ENCODE peak calls at places on chromosome 19, in six cellular contexts. One of them, this sample, is unnamed.

GRCh38 chr19:10288662-10289166 is 1.0 kb upstream of the ICAM5 start:
- DNase-seq in astrocyte of the spinal cord: no peak
- DNase-seq in mucosa of descending colon: peak; percentile 59
- DNase-seq in tibial nerve: no peak
- DNase-seq in A549: peak; percentile 85
- DNase-seq in body of pancreas: no peak
- DNase-seq in this sample: no peak

GRCh38 chr19:55643003-55643732 is at the start of gene ZNF581:
- DNase-seq in body of pancreas: peak; percentile 84
- DNase-seq in tibial nerve: no peak
- DNase-seq in astrocyte of the spinal cord: peak; percentile 67
- DNase-seq in mucosa of descending colon: peak; percentile 82
- DNase-seq in A549: peak; percentile 97
- DNase-seq in this sample: peak; percentile 43

GRCh38 chr19:17847538-17848366 is at the start of gene JAK3:
- DNase-seq in A549: no peak
- DNase-seq in tibial nerve: no peak
- DNase-seq in astrocyte of the spinal cord: peak; percentile 56
- DNase-seq in mucosa of descending colon: peak; percentile 61
- DNase-seq in body of pancreas: peak; percentile 29
- DNase-seq in this sample: no peak

GRCh38 chr19:20912973-20913372 is 10.1 kb upstream of the ZNF85 start:
- DNase-seq in A549: no peak
- DNase-seq in tibial nerve: no peak
- DNase-seq in mucosa of descending colon: no peak
- DNase-seq in astrocyte of the spinal cord: no peak
- DNase-seq in body of pancreas: no peak
- DNase-seq in this sample: no peak

GRCh38 chr19:15628236-15629002 is 12.3 kb upstream of the CYP4F3 start:
- DNase-seq in astrocyte of the spinal cord: no peak
- DNase-seq in mucosa of descending colon: no peak
- DNase-seq in body of pancreas: no peak
- DNase-seq in tibial nerve: no peak
- DNase-seq in A549: no peak
- DNase-seq in this sample: no peak

GRCh38 chr19:53977991-53978731 is 13.3 kb upstream of the CACNG6 start:
- DNase-seq in mucosa of descending colon: peak; percentile 26
- DNase-seq in tibial nerve: no peak
- DNase-seq in astrocyte of the spinal cord: peak; percentile 87
- DNase-seq in A549: peak; percentile 99
- DNase-seq in body of pancreas: peak; percentile 20
- DNase-seq in this sample: no peak

GRCh38 chr19:48391100-48392005 is at the start of gene KDELR1:
- DNase-seq in tibial nerve: peak; percentile 54
- DNase-seq in mucosa of descending colon: peak; percentile 83
- DNase-seq in body of pancreas: peak; percentile 80
- DNase-seq in A549: peak; percentile 78
- DNase-seq in astrocyte of the spinal cord: peak; percentile 62
- DNase-seq in this sample: no peak

GRCh38 chr19:49666120-49666444 is 349 bp downstream of the BCL2L12 start:
- DNase-seq in tibial nerve: no peak
- DNase-seq in body of pancreas: no peak
- DNase-seq in mucosa of descending colon: no peak
- DNase-seq in A549: no peak
- DNase-seq in astrocyte of the spinal cord: no peak
- DNase-seq in this sample: no peak

GRCh38 chr19:17522988-17523872 is 11.8 kb downstream of the PGLS start:
- DNase-seq in astrocyte of the spinal cord: no peak
- DNase-seq in body of pancreas: peak; percentile 23
- DNase-seq in A549: no peak
- DNase-seq in tibial nerve: no peak
- DNase-seq in mucosa of descending colon: peak; percentile 62
- DNase-seq in this sample: no peak

GRCh38 chr19:33052352-33052972 is 12.2 kb downstream of the RHPN2 start:
- DNase-seq in astrocyte of the spinal cord: no peak
- DNase-seq in A549: no peak
- DNase-seq in body of pancreas: peak; percentile 27
- DNase-seq in mucosa of descending colon: peak; percentile 59
- DNase-seq in tibial nerve: no peak
- DNase-seq in this sample: no peak

DNA sequence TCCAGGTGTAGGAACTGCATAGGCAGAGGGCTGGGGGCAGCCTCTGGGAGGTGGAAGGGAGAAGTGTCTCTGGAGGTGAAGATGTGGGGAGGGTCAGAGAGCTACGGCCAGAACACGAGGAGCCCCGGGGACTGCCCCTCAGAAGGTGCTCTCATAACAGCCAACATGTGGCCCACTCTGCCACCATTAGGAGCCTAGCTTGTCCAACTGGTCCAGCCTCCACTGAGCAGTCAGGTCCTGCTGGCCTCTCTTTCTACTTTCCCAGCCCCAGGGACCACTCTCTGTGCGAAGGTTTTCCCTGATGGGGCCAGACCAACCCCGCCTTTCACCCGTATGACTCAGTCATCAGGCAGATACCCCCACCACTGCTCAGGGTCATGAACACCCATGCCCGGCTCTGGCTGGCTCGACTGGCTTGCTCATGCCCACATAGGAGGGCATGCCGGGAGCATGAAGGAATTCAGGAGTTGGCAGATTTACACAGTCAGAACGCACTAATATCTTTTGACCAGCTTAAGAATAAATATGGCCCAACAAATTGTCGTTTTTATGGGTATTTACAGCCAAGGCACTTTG is 37.5 kb upstream of the C19orf12 start:
- DNase-seq in A549: no peak
- DNase-seq in body of pancreas: no peak
- DNase-seq in tibial nerve: no peak
- DNase-seq in mucosa of descending colon: no peak
- DNase-seq in astrocyte of the spinal cord: no peak
- DNase-seq in this sample: no peak
- TF ChIP-seq CTCF in A549: no peak
- TF ChIP-seq CTCF in body of pancreas: no peak
- TF ChIP-seq CTCF in tibial nerve: no peak
- TF ChIP-seq CTCF in mucosa of descending colon: no peak
- TF ChIP-seq CTCF in astrocyte of the spinal cord: no peak
- TF ChIP-seq CTCF in this sample: no peak

GRCh38 chr19:13011653-13012389 is 16.5 kb downstream of the NFIX start:
- DNase-seq in mucosa of descending colon: no peak
- DNase-seq in tibial nerve: no peak
- DNase-seq in A549: no peak
- DNase-seq in body of pancreas: no peak
- DNase-seq in astrocyte of the spinal cord: no peak
- DNase-seq in this sample: no peak
- H3K4me3 ChIP-seq in mucosa of descending colon: no peak overlapping the region
- H3K4me3 ChIP-seq in tibial nerve: no peak overlapping the region
- H3K4me3 ChIP-seq in A549: no peak overlapping the region
- H3K4me3 ChIP-seq in body of pancreas: no peak overlapping the region
- H3K4me3 ChIP-seq in astrocyte of the spinal cord: no peak overlapping the region
- H3K4me3 ChIP-seq in this sample: peak overlapping the region; percentile 49

DNA sequence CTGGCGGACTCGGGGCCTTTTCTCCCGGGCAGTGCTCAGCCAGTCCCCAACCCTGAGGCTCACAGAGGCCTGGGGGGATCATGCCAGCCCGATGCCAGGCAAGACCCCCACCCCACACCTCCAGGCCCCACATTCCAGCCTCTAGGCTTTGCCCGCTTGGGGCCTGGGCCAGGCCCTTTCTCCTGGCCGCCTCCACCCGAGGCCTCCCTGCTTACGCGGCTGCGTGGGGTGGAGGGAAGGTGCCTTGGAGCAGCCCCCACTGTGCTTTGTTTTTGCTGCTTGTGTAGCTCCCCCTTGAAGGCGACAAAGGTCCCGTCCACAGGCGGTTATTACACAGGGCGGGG is 38.4 kb downstream of the SMIM24 start:
- DNase-seq in astrocyte of the spinal cord: no peak
- DNase-seq in A549: no peak
- DNase-seq in body of pancreas: no peak
- DNase-seq in tibial nerve: no peak
- DNase-seq in mucosa of descending colon: no peak
- DNase-seq in this sample: no peak
- TF ChIP-seq CTCF in astrocyte of the spinal cord: no peak
- TF ChIP-seq CTCF in A549: no peak
- TF ChIP-seq CTCF in body of pancreas: no peak
- TF ChIP-seq CTCF in tibial nerve: no peak
- TF ChIP-seq CTCF in mucosa of descending colon: no peak
- TF ChIP-seq CTCF in this sample: no peak

GRCh38 chr19:1136918-1137317 is 33.1 kb downstream of the GPX4 start:
- DNase-seq in A549: no peak
- DNase-seq in mucosa of descending colon: no peak
- DNase-seq in body of pancreas: no peak
- DNase-seq in astrocyte of the spinal cord: no peak
- DNase-seq in tibial nerve: no peak
- DNase-seq in this sample: no peak
- H3K4me3 ChIP-seq in A549: no peak overlapping the region
- H3K4me3 ChIP-seq in mucosa of descending colon: no peak overlapping the region
- H3K4me3 ChIP-seq in body of pancreas: no peak overlapping the region
- H3K4me3 ChIP-seq in astrocyte of the spinal cord: no peak overlapping the region
- H3K4me3 ChIP-seq in tibial nerve: no peak overlapping the region
- H3K4me3 ChIP-seq in this sample: no peak overlapping the region

GRCh38 chr19:38304866-38305429 is 897 bp downstream of the C19orf33 start:
- DNase-seq in tibial nerve: peak; percentile 51
- DNase-seq in mucosa of descending colon: peak; percentile 98
- DNase-seq in A549: peak; percentile 100
- DNase-seq in astrocyte of the spinal cord: peak; percentile 61
- DNase-seq in body of pancreas: peak; percentile 92
- DNase-seq in this sample: peak; percentile 81
- TF ChIP-seq CTCF in tibial nerve: no peak
- TF ChIP-seq CTCF in mucosa of descending colon: no peak
- TF ChIP-seq CTCF in A549: no peak
- TF ChIP-seq CTCF in astrocyte of the spinal cord: no peak
- TF ChIP-seq CTCF in body of pancreas: no peak
- TF ChIP-seq CTCF in this sample: no peak